ENCODE peak calls at places on chromosomes 16 and 17, in five cellular contexts. One of them, this sample, is unnamed. For H3K4me1 and H3K9me3, the result is how much of the 10 kb centered on the place peaks cover.

GRCh38 chr17:6712058-6712853 is 913 bp downstream of the SLC13A5 start:
- DNase-seq in SJCRH30: no peak
- DNase-seq in mesenchymal stem cell: no peak
- DNase-seq in endodermal cell: peak
- DNase-seq in suprapubic skin: no peak
- DNase-seq in this sample: no peak

GRCh38 chr16:21645261-21645721 is 7.1 kb downstream of the IGSF6 start:
- DNase-seq in SJCRH30: no peak
- DNase-seq in mesenchymal stem cell: peak
- DNase-seq in endodermal cell: peak
- DNase-seq in suprapubic skin: no peak
- DNase-seq in this sample: no peak

GRCh38 chr16:54936979-54937672 is 6.5 kb downstream of the IRX5 start:
- DNase-seq in SJCRH30: no peak
- DNase-seq in mesenchymal stem cell: peak
- DNase-seq in endodermal cell: peak
- DNase-seq in suprapubic skin: peak
- DNase-seq in this sample: peak

GRCh38 chr17:77637807-77638182 is 320.7 kb upstream of the TNRC6C start:
- DNase-seq in SJCRH30: no peak
- DNase-seq in mesenchymal stem cell: no peak
- DNase-seq in endodermal cell: no peak
- DNase-seq in suprapubic skin: no peak
- DNase-seq in this sample: no peak

GRCh38 chr17:50708050-50709000 is 611 bp upstream of the ANKRD40 start:
- DNase-seq in SJCRH30: no peak
- DNase-seq in mesenchymal stem cell: peak
- DNase-seq in endodermal cell: peak
- DNase-seq in suprapubic skin: no peak
- DNase-seq in this sample: no peak

GRCh38 chr16:15592324-15592723 is 50.6 kb downstream of the MARF1 start:
- DNase-seq in SJCRH30: no peak
- DNase-seq in mesenchymal stem cell: no peak
- DNase-seq in endodermal cell: peak
- DNase-seq in suprapubic skin: no peak
- DNase-seq in this sample: no peak

GRCh38 chr17:34634551-34635160 is 55.3 kb downstream of the TMEM132E start:
- DNase-seq in SJCRH30: no peak
- DNase-seq in mesenchymal stem cell: no peak
- DNase-seq in endodermal cell: no peak
- DNase-seq in suprapubic skin: no peak
- DNase-seq in this sample: no peak

GRCh38 chr16:28163699-28164584 is 47.8 kb downstream of the XPO6 start:
- DNase-seq in SJCRH30: no peak
- DNase-seq in mesenchymal stem cell: peak
- DNase-seq in endodermal cell: no peak
- DNase-seq in suprapubic skin: no peak
- DNase-seq in this sample: no peak

GRCh38 chr16:2860826-2861567 is 3.0 kb upstream of the PRSS22 start:
- DNase-seq in SJCRH30: no peak
- DNase-seq in mesenchymal stem cell: peak
- DNase-seq in endodermal cell: peak
- DNase-seq in suprapubic skin: no peak
- DNase-seq in this sample: no peak

GRCh38 chr16:53924311-53924860 is 220.4 kb downstream of the FTO start:
- DNase-seq in SJCRH30: no peak
- DNase-seq in mesenchymal stem cell: no peak
- DNase-seq in endodermal cell: no peak
- DNase-seq in suprapubic skin: no peak
- DNase-seq in this sample: no peak

GRCh38 chr16:83771306-83771942 is 36.4 kb upstream of the HSBP1 start:
- DNase-seq in SJCRH30: no peak
- DNase-seq in mesenchymal stem cell: no peak
- DNase-seq in endodermal cell: no peak
- DNase-seq in suprapubic skin: no peak
- DNase-seq in this sample: no peak

GRCh38 chr16:89925596-89926079 is 2.5 kb downstream of the TUBB3 start:
- DNase-seq in SJCRH30: no peak
- DNase-seq in mesenchymal stem cell: peak
- DNase-seq in endodermal cell: no peak
- DNase-seq in suprapubic skin: no peak
- DNase-seq in this sample: no peak

GRCh38 chr17:77863814-77864161 is 94.7 kb upstream of the TNRC6C start:
- DNase-seq in SJCRH30: peak
- DNase-seq in mesenchymal stem cell: no peak
- DNase-seq in endodermal cell: peak
- DNase-seq in suprapubic skin: no peak
- DNase-seq in this sample: no peak

GRCh38 chr17:73414171-73414955 is 102.6 kb upstream of the CDC42EP4 start:
- DNase-seq in SJCRH30: no peak
- DNase-seq in mesenchymal stem cell: no peak
- DNase-seq in endodermal cell: no peak
- DNase-seq in suprapubic skin: no peak
- DNase-seq in this sample: no peak

GRCh38 chr17:19569785-19570496 is 36.3 kb downstream of the SLC47A1 start:
- DNase-seq in SJCRH30: no peak
- DNase-seq in mesenchymal stem cell: no peak
- DNase-seq in endodermal cell: no peak
- DNase-seq in suprapubic skin: no peak
- DNase-seq in this sample: no peak

GRCh38 chr17:40329981-40330794 is 21.2 kb downstream of the RARA start:
- DNase-seq in SJCRH30: no peak
- DNase-seq in mesenchymal stem cell: no peak
- DNase-seq in endodermal cell: no peak
- DNase-seq in suprapubic skin: peak
- DNase-seq in this sample: peak

GRCh38 chr16:49951568-49952195 is 73.3 kb upstream of the CNEP1R1 start:
- DNase-seq in SJCRH30: no peak
- DNase-seq in mesenchymal stem cell: no peak
- DNase-seq in endodermal cell: peak
- DNase-seq in suprapubic skin: no peak
- DNase-seq in this sample: no peak

GRCh38 chr17:32019228-32019627 is 12.0 kb downstream of the LRRC37B start:
- DNase-seq in SJCRH30: no peak
- DNase-seq in mesenchymal stem cell: no peak
- DNase-seq in endodermal cell: no peak
- DNase-seq in suprapubic skin: no peak
- DNase-seq in this sample: no peak

GRCh38 chr17:20073056-20073979 is 64.2 kb downstream of the SPECC1 start:
- DNase-seq in SJCRH30: no peak
- DNase-seq in mesenchymal stem cell: no peak
- DNase-seq in endodermal cell: no peak
- DNase-seq in suprapubic skin: no peak
- DNase-seq in this sample: no peak

GRCh38 chr17:48335858-48336500 is 94.0 kb downstream of the SKAP1 start:
- DNase-seq in SJCRH30: no peak
- DNase-seq in mesenchymal stem cell: peak
- DNase-seq in endodermal cell: no peak
- DNase-seq in suprapubic skin: no peak
- DNase-seq in this sample: no peak

GRCh38 chr16:57944961-57945739 is 25.8 kb downstream of the CNGB1 start:
- DNase-seq in SJCRH30: no peak
- DNase-seq in mesenchymal stem cell: no peak
- DNase-seq in endodermal cell: no peak
- DNase-seq in suprapubic skin: no peak
- DNase-seq in this sample: no peak

GRCh38 chr17:43671075-43671692 is 9.5 kb upstream of the MEOX1 start:
- DNase-seq in SJCRH30: no peak
- DNase-seq in mesenchymal stem cell: no peak
- DNase-seq in endodermal cell: no peak
- DNase-seq in suprapubic skin: no peak
- DNase-seq in this sample: peak

GRCh38 chr16:63289834-63290460 is 1253.7 kb upstream of the CDH8 start:
- DNase-seq in SJCRH30: peak
- DNase-seq in mesenchymal stem cell: peak
- DNase-seq in endodermal cell: peak
- DNase-seq in suprapubic skin: no peak
- DNase-seq in this sample: no peak

GRCh38 chr17:49456172-49456965 is 38.7 kb upstream of the NGFR start:
- DNase-seq in SJCRH30: peak
- DNase-seq in mesenchymal stem cell: peak
- DNase-seq in endodermal cell: no peak
- DNase-seq in suprapubic skin: no peak
- DNase-seq in this sample: no peak

GRCh38 chr16:10849736-10850477 is 27.1 kb upstream of the CIITA start:
- DNase-seq in SJCRH30: no peak
- DNase-seq in mesenchymal stem cell: no peak
- DNase-seq in endodermal cell: no peak
- DNase-seq in suprapubic skin: no peak
- DNase-seq in this sample: no peak

GRCh38 chr16:58661199-58661830 is 23.3 kb downstream of the SLC38A7 start:
- DNase-seq in SJCRH30: peak
- DNase-seq in mesenchymal stem cell: peak
- DNase-seq in endodermal cell: peak
- DNase-seq in suprapubic skin: no peak
- DNase-seq in this sample: peak

GRCh38 chr17:7575959-7576358 is 3.5 kb upstream of the CD68 start:
- DNase-seq in SJCRH30: no peak
- DNase-seq in mesenchymal stem cell: no peak
- DNase-seq in endodermal cell: peak
- DNase-seq in suprapubic skin: no peak
- DNase-seq in this sample: no peak

GRCh38 chr17:26731005-26731921 is 562.7 kb upstream of the WSB1 start:
- DNase-seq in SJCRH30: no peak
- DNase-seq in mesenchymal stem cell: no peak
- DNase-seq in endodermal cell: peak
- DNase-seq in suprapubic skin: peak
- DNase-seq in this sample: no peak

GRCh38 chr16:27624154-27625049 is 74.5 kb downstream of the KATNIP start:
- DNase-seq in SJCRH30: no peak
- DNase-seq in mesenchymal stem cell: no peak
- DNase-seq in endodermal cell: no peak
- DNase-seq in suprapubic skin: no peak
- DNase-seq in this sample: no peak

GRCh38 chr17:35878361-35878760 is 1.8 kb downstream of the CCL5 start:
- DNase-seq in SJCRH30: no peak
- DNase-seq in mesenchymal stem cell: no peak
- DNase-seq in endodermal cell: no peak
- DNase-seq in suprapubic skin: no peak
- DNase-seq in this sample: no peak

GRCh38 chr17:35875439-35876139 is 4.6 kb downstream of the CCL5 start:
- DNase-seq in SJCRH30: no peak
- DNase-seq in mesenchymal stem cell: no peak
- DNase-seq in endodermal cell: no peak
- DNase-seq in suprapubic skin: no peak
- DNase-seq in this sample: no peak

GRCh38 chr17:35877345-35878029 is 2.7 kb downstream of the CCL5 start:
- DNase-seq in SJCRH30: no peak
- DNase-seq in mesenchymal stem cell: no peak
- DNase-seq in endodermal cell: no peak
- DNase-seq in suprapubic skin: no peak
- DNase-seq in this sample: no peak

GRCh38 chr17:35879748-35880654 is at the start of gene CCL5:
- DNase-seq in SJCRH30: no peak
- DNase-seq in mesenchymal stem cell: no peak
- DNase-seq in endodermal cell: no peak
- DNase-seq in suprapubic skin: no peak
- DNase-seq in this sample: no peak
- H3K4me1 ChIP-seq in SJCRH30: under half
- H3K4me1 ChIP-seq in mesenchymal stem cell: under half
- H3K4me1 ChIP-seq in endodermal cell: under half
- H3K4me1 ChIP-seq in suprapubic skin: under half
- H3K4me1 ChIP-seq in this sample: under half

GRCh38 chr17:45961206-45961605 is 37.8 kb upstream of the STH start:
- DNase-seq in SJCRH30: no peak
- DNase-seq in mesenchymal stem cell: no peak
- DNase-seq in endodermal cell: no peak
- DNase-seq in suprapubic skin: no peak
- DNase-seq in this sample: no peak
- H3K9me3 ChIP-seq in SJCRH30: under half
- H3K9me3 ChIP-seq in mesenchymal stem cell: under half
- H3K9me3 ChIP-seq in endodermal cell: under half
- H3K9me3 ChIP-seq in suprapubic skin: under half
- H3K9me3 ChIP-seq in this sample: under half

GRCh38 chr16:87469186-87469585 is 23.6 kb downstream of the ZCCHC14 start:
- DNase-seq in SJCRH30: no peak
- DNase-seq in mesenchymal stem cell: no peak
- DNase-seq in endodermal cell: no peak
- DNase-seq in suprapubic skin: no peak
- DNase-seq in this sample: no peak

GRCh38 chr16:87472935-87473334 is 19.9 kb downstream of the ZCCHC14 start:
- DNase-seq in SJCRH30: no peak
- DNase-seq in mesenchymal stem cell: no peak
- DNase-seq in endodermal cell: no peak
- DNase-seq in suprapubic skin: no peak
- DNase-seq in this sample: no peak

GRCh38 chr16:87472142-87472778 is 20.6 kb downstream of the ZCCHC14 start:
- DNase-seq in SJCRH30: no peak
- DNase-seq in mesenchymal stem cell: no peak
- DNase-seq in endodermal cell: no peak
- DNase-seq in suprapubic skin: no peak
- DNase-seq in this sample: no peak

GRCh38 chr16:87470332-87470731 is 22.5 kb downstream of the ZCCHC14 start:
- DNase-seq in SJCRH30: no peak
- DNase-seq in mesenchymal stem cell: peak
- DNase-seq in endodermal cell: no peak
- DNase-seq in suprapubic skin: no peak
- DNase-seq in this sample: no peak

GRCh38 chr16:87471278-87472141 is 21.3 kb downstream of the ZCCHC14 start:
- DNase-seq in SJCRH30: no peak
- DNase-seq in mesenchymal stem cell: no peak
- DNase-seq in endodermal cell: no peak
- DNase-seq in suprapubic skin: no peak
- DNase-seq in this sample: no peak
- H3K4me1 ChIP-seq in SJCRH30: under half
- H3K4me1 ChIP-seq in mesenchymal stem cell: under half
- H3K4me1 ChIP-seq in endodermal cell: under half
- H3K4me1 ChIP-seq in suprapubic skin: half or more
- H3K4me1 ChIP-seq in this sample: under half

GRCh38 chr17:68328676-68329075 is 37.4 kb downstream of the ARSG start:
- DNase-seq in SJCRH30: no peak
- DNase-seq in mesenchymal stem cell: peak
- DNase-seq in endodermal cell: no peak
- DNase-seq in suprapubic skin: no peak
- DNase-seq in this sample: no peak

GRCh38 chr17:68329331-68329730 is 38.0 kb downstream of the ARSG start:
- DNase-seq in SJCRH30: no peak
- DNase-seq in mesenchymal stem cell: no peak
- DNase-seq in endodermal cell: no peak
- DNase-seq in suprapubic skin: no peak
- DNase-seq in this sample: no peak

DNA sequence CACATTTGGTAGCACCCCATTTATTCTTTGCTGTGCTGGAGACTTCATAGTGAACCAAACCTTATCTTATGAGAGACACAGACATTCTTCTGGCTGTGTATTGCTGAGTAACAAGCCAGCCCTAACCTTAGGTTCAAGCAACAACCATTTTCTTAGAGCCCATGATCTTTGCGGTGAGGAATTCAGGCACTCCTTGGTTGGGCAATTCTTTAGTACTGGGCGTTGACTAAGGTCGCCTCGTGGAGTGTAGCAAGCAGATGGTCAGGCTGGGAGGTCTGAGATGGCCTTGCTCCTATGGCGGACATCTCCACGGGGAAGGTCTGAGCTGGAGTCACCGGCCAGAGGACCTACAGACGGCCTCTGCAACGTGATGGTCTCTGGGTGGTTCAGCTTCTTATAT is 43.1 kb downstream of the ARSG start:
- DNase-seq in SJCRH30: no peak
- DNase-seq in mesenchymal stem cell: peak
- DNase-seq in endodermal cell: no peak
- DNase-seq in suprapubic skin: no peak
- DNase-seq in this sample: no peak
- H3K9me3 ChIP-seq in SJCRH30: under half
- H3K9me3 ChIP-seq in mesenchymal stem cell: under half
- H3K9me3 ChIP-seq in endodermal cell: under half
- H3K9me3 ChIP-seq in suprapubic skin: under half
- H3K9me3 ChIP-seq in this sample: under half